ENCODE peak calls at places on chromosomes 13 and 19, in nine cellular contexts. One of them, this sample, is unnamed.

GRCh38 chr13:46172531-46172991 is 9.4 kb downstream of the LCP1 start:
- DNase-seq in activated T-cell treated with anti-CD3 and anti-CD28 coated beads, Interleukin-2, amount 50 U/mL, for 1 hour: peak; percentile 56
- DNase-seq in EL: no peak
- DNase-seq in activated T-helper 2 cell treated with anti-CD3 and anti-CD28 coated beads, Interferon-gamma antibody, Interleukin-2, Interleukin-4, amounts not matched to agents 10 μg/mL and 5 μg/mL and 100 μg/mL, durations not matched to agents 14 hours and 24 hours and 36 hours: peak; percentile 75
- DNase-seq in stimulated activated CD4-positive, alpha-beta T cell treated with anti-CD3 and anti-CD28 coated beads, Interleukin-1b, Interleukin-23, amount 100 ng/mL, for 1 hour: no peak
- DNase-seq in activated naive CD4-positive, alpha-beta T cell treated with Interleukin-2 at 50 U/mL for 16 hours: peak; percentile 48
- DNase-seq in NCI-H2081: no peak
- DNase-seq in non-pigmented ciliary epithelial cell: no peak
- DNase-seq in CD8-positive, alpha-beta memory T cell: peak; percentile 89
- DNase-seq in this sample: no peak

GRCh38 chr19:35545855-35546381 is 492 bp downstream of the TMEM147 start:
- DNase-seq in activated T-cell treated with anti-CD3 and anti-CD28 coated beads, Interleukin-2, amount 50 U/mL, for 1 hour: peak; percentile 58
- DNase-seq in EL: peak; percentile 43
- DNase-seq in activated T-helper 2 cell treated with anti-CD3 and anti-CD28 coated beads, Interferon-gamma antibody, Interleukin-2, Interleukin-4, amounts not matched to agents 10 μg/mL and 5 μg/mL and 100 μg/mL, durations not matched to agents 14 hours and 24 hours and 36 hours: peak; percentile 52
- DNase-seq in stimulated activated CD4-positive, alpha-beta T cell treated with anti-CD3 and anti-CD28 coated beads, Interleukin-1b, Interleukin-23, amount 100 ng/mL, for 1 hour: peak; percentile 40
- DNase-seq in activated naive CD4-positive, alpha-beta T cell treated with Interleukin-2 at 50 U/mL for 16 hours: peak; percentile 71
- DNase-seq in NCI-H2081: no peak
- DNase-seq in non-pigmented ciliary epithelial cell: no peak
- DNase-seq in CD8-positive, alpha-beta memory T cell: peak; percentile 64
- DNase-seq in this sample: no peak

GRCh38 chr19:16319466-16319865 is 5.2 kb upstream of the KLF2 start:
- DNase-seq in activated T-cell treated with anti-CD3 and anti-CD28 coated beads, Interleukin-2, amount 50 U/mL, for 1 hour: peak; percentile 45
- DNase-seq in EL: no peak
- DNase-seq in activated T-helper 2 cell treated with anti-CD3 and anti-CD28 coated beads, Interferon-gamma antibody, Interleukin-2, Interleukin-4, amounts not matched to agents 10 μg/mL and 5 μg/mL and 100 μg/mL, durations not matched to agents 14 hours and 24 hours and 36 hours: no peak
- DNase-seq in stimulated activated CD4-positive, alpha-beta T cell treated with anti-CD3 and anti-CD28 coated beads, Interleukin-1b, Interleukin-23, amount 100 ng/mL, for 1 hour: no peak
- DNase-seq in activated naive CD4-positive, alpha-beta T cell treated with Interleukin-2 at 50 U/mL for 16 hours: no peak
- DNase-seq in NCI-H2081: no peak
- DNase-seq in non-pigmented ciliary epithelial cell: no peak
- DNase-seq in CD8-positive, alpha-beta memory T cell: peak; percentile 66
- DNase-seq in this sample: no peak

GRCh38 chr19:29212614-29213573 is at the start of gene UQCRFS1:
- DNase-seq in activated T-cell treated with anti-CD3 and anti-CD28 coated beads, Interleukin-2, amount 50 U/mL, for 1 hour: peak; percentile 96
- DNase-seq in EL: peak; percentile 90
- DNase-seq in activated T-helper 2 cell treated with anti-CD3 and anti-CD28 coated beads, Interferon-gamma antibody, Interleukin-2, Interleukin-4, amounts not matched to agents 10 μg/mL and 5 μg/mL and 100 μg/mL, durations not matched to agents 14 hours and 24 hours and 36 hours: peak; percentile 95
- DNase-seq in stimulated activated CD4-positive, alpha-beta T cell treated with anti-CD3 and anti-CD28 coated beads, Interleukin-1b, Interleukin-23, amount 100 ng/mL, for 1 hour: peak; percentile 92
- DNase-seq in activated naive CD4-positive, alpha-beta T cell treated with Interleukin-2 at 50 U/mL for 16 hours: peak; percentile 97
- DNase-seq in NCI-H2081: peak; percentile 95
- DNase-seq in non-pigmented ciliary epithelial cell: peak; percentile 45
- DNase-seq in CD8-positive, alpha-beta memory T cell: peak; percentile 96
- DNase-seq in this sample: peak; percentile 67

GRCh38 chr13:112464720-112465119 is 88.6 kb downstream of the SPACA7 start:
- DNase-seq in activated T-cell treated with anti-CD3 and anti-CD28 coated beads, Interleukin-2, amount 50 U/mL, for 1 hour: no peak
- DNase-seq in EL: no peak
- DNase-seq in activated T-helper 2 cell treated with anti-CD3 and anti-CD28 coated beads, Interferon-gamma antibody, Interleukin-2, Interleukin-4, amounts not matched to agents 10 μg/mL and 5 μg/mL and 100 μg/mL, durations not matched to agents 14 hours and 24 hours and 36 hours: no peak
- DNase-seq in stimulated activated CD4-positive, alpha-beta T cell treated with anti-CD3 and anti-CD28 coated beads, Interleukin-1b, Interleukin-23, amount 100 ng/mL, for 1 hour: no peak
- DNase-seq in activated naive CD4-positive, alpha-beta T cell treated with Interleukin-2 at 50 U/mL for 16 hours: no peak
- DNase-seq in NCI-H2081: no peak
- DNase-seq in non-pigmented ciliary epithelial cell: no peak
- DNase-seq in CD8-positive, alpha-beta memory T cell: no peak
- DNase-seq in this sample: no peak

GRCh38 chr19:17184381-17184841 is 30.7 kb upstream of the USE1 start:
- DNase-seq in activated T-cell treated with anti-CD3 and anti-CD28 coated beads, Interleukin-2, amount 50 U/mL, for 1 hour: peak; percentile 53
- DNase-seq in EL: no peak
- DNase-seq in activated T-helper 2 cell treated with anti-CD3 and anti-CD28 coated beads, Interferon-gamma antibody, Interleukin-2, Interleukin-4, amounts not matched to agents 10 μg/mL and 5 μg/mL and 100 μg/mL, durations not matched to agents 14 hours and 24 hours and 36 hours: peak; percentile 22
- DNase-seq in stimulated activated CD4-positive, alpha-beta T cell treated with anti-CD3 and anti-CD28 coated beads, Interleukin-1b, Interleukin-23, amount 100 ng/mL, for 1 hour: no peak
- DNase-seq in activated naive CD4-positive, alpha-beta T cell treated with Interleukin-2 at 50 U/mL for 16 hours: peak; percentile 35
- DNase-seq in NCI-H2081: no peak
- DNase-seq in non-pigmented ciliary epithelial cell: no peak
- DNase-seq in CD8-positive, alpha-beta memory T cell: peak; percentile 74
- DNase-seq in this sample: no peak

GRCh38 chr19:10625003-10625761 is at the start of gene SLC44A2:
- DNase-seq in activated T-cell treated with anti-CD3 and anti-CD28 coated beads, Interleukin-2, amount 50 U/mL, for 1 hour: no peak
- DNase-seq in EL: peak; percentile 75
- DNase-seq in activated T-helper 2 cell treated with anti-CD3 and anti-CD28 coated beads, Interferon-gamma antibody, Interleukin-2, Interleukin-4, amounts not matched to agents 10 μg/mL and 5 μg/mL and 100 μg/mL, durations not matched to agents 14 hours and 24 hours and 36 hours: no peak
- DNase-seq in stimulated activated CD4-positive, alpha-beta T cell treated with anti-CD3 and anti-CD28 coated beads, Interleukin-1b, Interleukin-23, amount 100 ng/mL, for 1 hour: no peak
- DNase-seq in activated naive CD4-positive, alpha-beta T cell treated with Interleukin-2 at 50 U/mL for 16 hours: no peak
- DNase-seq in NCI-H2081: peak; percentile 64
- DNase-seq in non-pigmented ciliary epithelial cell: no peak
- DNase-seq in CD8-positive, alpha-beta memory T cell: no peak
- DNase-seq in this sample: no peak

GRCh38 chr19:16325671-16326400 is 1.2 kb downstream of the KLF2 start:
- DNase-seq in activated T-cell treated with anti-CD3 and anti-CD28 coated beads, Interleukin-2, amount 50 U/mL, for 1 hour: peak; percentile 59
- DNase-seq in EL: peak; percentile 47
- DNase-seq in activated T-helper 2 cell treated with anti-CD3 and anti-CD28 coated beads, Interferon-gamma antibody, Interleukin-2, Interleukin-4, amounts not matched to agents 10 μg/mL and 5 μg/mL and 100 μg/mL, durations not matched to agents 14 hours and 24 hours and 36 hours: peak; percentile 63
- DNase-seq in stimulated activated CD4-positive, alpha-beta T cell treated with anti-CD3 and anti-CD28 coated beads, Interleukin-1b, Interleukin-23, amount 100 ng/mL, for 1 hour: no peak
- DNase-seq in activated naive CD4-positive, alpha-beta T cell treated with Interleukin-2 at 50 U/mL for 16 hours: peak; percentile 52
- DNase-seq in NCI-H2081: no peak
- DNase-seq in non-pigmented ciliary epithelial cell: no peak
- DNase-seq in CD8-positive, alpha-beta memory T cell: peak; percentile 86
- DNase-seq in this sample: no peak

GRCh38 chr19:10142701-10143375 is 23.1 kb upstream of the EIF3G start:
- DNase-seq in activated T-cell treated with anti-CD3 and anti-CD28 coated beads, Interleukin-2, amount 50 U/mL, for 1 hour: peak; percentile 60
- DNase-seq in EL: no peak
- DNase-seq in activated T-helper 2 cell treated with anti-CD3 and anti-CD28 coated beads, Interferon-gamma antibody, Interleukin-2, Interleukin-4, amounts not matched to agents 10 μg/mL and 5 μg/mL and 100 μg/mL, durations not matched to agents 14 hours and 24 hours and 36 hours: no peak
- DNase-seq in stimulated activated CD4-positive, alpha-beta T cell treated with anti-CD3 and anti-CD28 coated beads, Interleukin-1b, Interleukin-23, amount 100 ng/mL, for 1 hour: no peak
- DNase-seq in activated naive CD4-positive, alpha-beta T cell treated with Interleukin-2 at 50 U/mL for 16 hours: peak; percentile 42
- DNase-seq in NCI-H2081: no peak
- DNase-seq in non-pigmented ciliary epithelial cell: no peak
- DNase-seq in CD8-positive, alpha-beta memory T cell: peak; percentile 71
- DNase-seq in this sample: no peak

GRCh38 chr19:28505933-28506332 is 707.0 kb downstream of the UQCRFS1 start:
- DNase-seq in activated T-cell treated with anti-CD3 and anti-CD28 coated beads, Interleukin-2, amount 50 U/mL, for 1 hour: no peak
- DNase-seq in EL: no peak
- DNase-seq in activated T-helper 2 cell treated with anti-CD3 and anti-CD28 coated beads, Interferon-gamma antibody, Interleukin-2, Interleukin-4, amounts not matched to agents 10 μg/mL and 5 μg/mL and 100 μg/mL, durations not matched to agents 14 hours and 24 hours and 36 hours: no peak
- DNase-seq in stimulated activated CD4-positive, alpha-beta T cell treated with anti-CD3 and anti-CD28 coated beads, Interleukin-1b, Interleukin-23, amount 100 ng/mL, for 1 hour: no peak
- DNase-seq in activated naive CD4-positive, alpha-beta T cell treated with Interleukin-2 at 50 U/mL for 16 hours: no peak
- DNase-seq in NCI-H2081: no peak
- DNase-seq in non-pigmented ciliary epithelial cell: no peak
- DNase-seq in CD8-positive, alpha-beta memory T cell: no peak
- DNase-seq in this sample: no peak

This sample was measured in kidney epithelial cell.